ENCODE peak calls at places on chromosomes 13 and 19, in eight cellular contexts. J, T, X, P, Q, D, W and A are unnamed samples.

GRCh38 chr19:290539-291521 is at the start of gene PLPP2:
- DNase-seq in T (peak; percentile 90), D (peak; percentile 93), Q (no peak), J (no peak), X (peak; percentile 39), P (peak; percentile 21), W (peak; percentile 40), A (peak; percentile 92)

GRCh38 chr13:92224052-92224821 is 825.8 kb downstream of the GPC5 start:
- DNase-seq in T (no peak), D (no peak), W (no peak), P (no peak), J (no peak), Q (no peak), X (no peak), A (no peak)

GRCh38 chr19:47716270-47716937 is 3.2 kb downstream of the EHD2 start:
- DNase-seq in Q (peak; percentile 62), X (no peak), T (no peak), P (no peak), J (no peak), W (no peak), D (no peak), A (no peak)

GRCh38 chr19:47497821-47498520 is 14.0 kb upstream of the KPTN start:
- DNase-seq in W (no peak), Q (no peak), J (no peak), P (no peak), X (no peak), D (no peak), T (no peak), A (no peak)

GRCh38 chr13:94028234-94029145 is 451.0 kb downstream of the DCT start:
- DNase-seq in P (no peak), Q (no peak), J (no peak), W (no peak), X (no peak), D (no peak), T (no peak), A (no peak)

GRCh38 chr19:15508035-15508710 is at the start of gene CYP4F22:
- DNase-seq in T (no peak), J (no peak), D (no peak), P (peak; percentile 36), W (no peak), Q (no peak), X (no peak), A (no peak)

GRCh38 chr13:91142572-91142971 is 204.9 kb upstream of the MIR17HG start:
- DNase-seq in X (no peak), P (no peak), T (no peak), J (no peak), Q (no peak), W (no peak), D (no peak), A (peak; percentile 39)

GRCh38 chr13:98033277-98034247 is 80.1 kb downstream of the IPO5 start:
- DNase-seq in W (peak; percentile 13), X (peak; percentile 25), Q (no peak), T (no peak), P (no peak), D (no peak), J (no peak), A (peak; percentile 32)

GRCh38 chr13:35785563-35786327 is 309.3 kb upstream of the MAB21L1 start:
- DNase-seq in P (no peak), X (no peak), J (no peak), W (no peak), T (no peak), D (no peak), Q (no peak), A (no peak)

GRCh38 chr19:55384576-55385235 is 614 bp upstream of the TMEM238 start:
- DNase-seq in D (no peak), X (peak; percentile 31), P (no peak), Q (peak; percentile 63), W (no peak), J (peak; percentile 86), T (no peak), A (no peak)

GRCh38 chr13:76813874-76814273 is 72.3 kb downstream of the KCTD12 start:
- DNase-seq in P (no peak), W (no peak), D (peak; percentile 47), X (no peak), J (no peak), T (no peak), Q (no peak), A (peak; percentile 54)

GRCh38 chr19:40756502-40757110 is 5.6 kb downstream of the SNRPA start:
- DNase-seq in X (no peak), Q (no peak), J (no peak), D (no peak), W (no peak), T (no peak), P (no peak), A (no peak)

GRCh38 chr19:10899171-10899653 is 27.9 kb downstream of the CARM1 start:
- DNase-seq in W (no peak), J (no peak), D (peak; percentile 85), X (no peak), T (peak; percentile 94), P (peak; percentile 85), Q (no peak), A (peak; percentile 93)

GRCh38 chr13:44938854-44939253 is 50.4 kb downstream of the NUFIP1 start:
- DNase-seq in T (no peak), D (no peak), W (no peak), P (no peak), J (no peak), Q (no peak), X (no peak), A (no peak)

GRCh38 chr13:35484384-35484783 is 7.9 kb upstream of the MAB21L1 start:
- DNase-seq in P (no peak), X (no peak), W (no peak), D (no peak), T (no peak), Q (no peak), J (no peak), A (no peak)

GRCh38 chr13:97295279-97296182 is 73.4 kb downstream of the MBNL2 start:
- DNase-seq in W (peak; percentile 29), D (no peak), P (no peak), T (no peak), J (no peak), X (no peak), Q (no peak), A (no peak)

GRCh38 chr13:113547248-113547971 is 37.1 kb upstream of the TFDP1 start:
- DNase-seq in X (no peak), T (peak; percentile 20), D (peak; percentile 17), P (no peak), W (no peak), J (peak; percentile 62), Q (peak; percentile 26), A (no peak)

GRCh38 chr19:5497297-5497696 is 42.1 kb downstream of the ZNRF4 start:
- DNase-seq in J (no peak), X (no peak), D (no peak), T (no peak), Q (no peak), P (no peak), W (no peak), A (no peak)
- TF ChIP-seq CTCF in J (no peak), X (no peak), D (no peak), T (no peak), Q (no peak), P (no peak), W (no peak), A (no peak)

GRCh38 chr19:14113762-14114414 is 3.7 kb downstream of the PRKACA start:
- DNase-seq in W (no peak), X (no peak), J (peak; percentile 88), Q (peak; percentile 65), P (peak; percentile 81), D (no peak), T (no peak), A (no peak)

GRCh38 chr19:14111486-14111885 is 6.1 kb downstream of the PRKACA start:
- DNase-seq in D (no peak), P (no peak), Q (no peak), J (no peak), W (no peak), T (no peak), X (no peak), A (no peak)

GRCh38 chr19:14112809-14113385 is 4.7 kb downstream of the PRKACA start:
- DNase-seq in X (peak; percentile 63), T (no peak), J (peak; percentile 84), D (no peak), Q (peak; percentile 90), W (no peak), P (peak; percentile 61), A (no peak)

GRCh38 chr19:14110650-14111049 is 6.9 kb downstream of the PRKACA start:
- DNase-seq in T (no peak), Q (no peak), W (no peak), X (no peak), J (no peak), P (no peak), D (no peak), A (no peak)

DNA sequence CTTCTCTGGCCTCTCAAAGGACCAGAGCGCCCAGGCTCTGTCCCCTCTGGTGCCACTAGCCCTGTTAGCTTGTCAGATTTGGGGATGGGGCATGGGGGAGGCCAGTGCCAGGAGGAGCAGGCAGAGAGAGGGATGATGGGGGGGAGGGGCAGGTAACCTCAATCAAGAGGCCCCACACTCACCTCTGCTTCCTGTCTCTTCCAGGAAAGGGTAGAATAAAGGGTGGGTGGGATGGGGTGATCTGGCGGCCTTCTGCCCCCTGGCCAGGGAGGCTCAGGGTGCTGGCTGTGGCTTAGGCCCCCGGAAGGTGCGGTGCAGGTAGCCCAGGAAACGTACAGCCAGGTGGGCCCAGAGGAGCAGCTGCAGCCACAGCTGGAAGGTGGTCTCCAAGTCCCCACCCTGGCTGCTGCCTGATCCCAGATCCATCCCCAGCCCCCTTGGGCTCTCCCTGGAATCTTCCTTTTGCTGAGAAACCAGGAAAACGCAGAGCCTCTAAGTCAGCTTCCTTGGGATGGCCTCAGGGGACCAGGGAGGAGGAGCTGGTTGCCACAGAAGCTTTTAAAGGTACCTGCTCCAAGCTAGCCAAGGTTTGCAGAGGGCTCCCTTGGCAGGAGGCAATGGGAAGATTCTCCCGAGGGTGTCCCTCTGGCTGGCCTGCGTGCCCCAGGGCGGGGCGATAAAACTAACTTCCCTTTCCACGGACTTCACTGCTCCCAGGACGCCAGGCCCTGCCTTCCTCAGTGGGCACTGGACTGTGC is 5.3 kb downstream of the PRKACA start:
- DNase-seq in P (no peak), D (no peak), T (no peak), X (no peak), W (no peak), J (peak; percentile 79), Q (peak; percentile 67), A (no peak)
- H3K4me1 ChIP-seq in P (peaks cover 8% of the 10 kb centered on the region), D (peaks cover 74% of the 10 kb centered on the region), T (peaks cover 18% of the 10 kb centered on the region), X (peaks cover 29% of the 10 kb centered on the region), W (peaks cover 21% of the 10 kb centered on the region), J (peaks cover 80% of the 10 kb centered on the region), Q (peaks cover 36% of the 10 kb centered on the region), A (peaks cover 43% of the 10 kb centered on the region)

GRCh38 chr19:2044709-2045500 is 6.1 kb downstream of the MKNK2 start:
- DNase-seq in P (peak; percentile 35), T (no peak), D (no peak), W (no peak), Q (no peak), J (no peak), X (peak; percentile 16), A (no peak)
- TF ChIP-seq POLR2A in P (no peak), T (no peak), D (no peak), W (no peak), Q (no peak), J (no peak), X (no peak), A (no peak)

DNA sequence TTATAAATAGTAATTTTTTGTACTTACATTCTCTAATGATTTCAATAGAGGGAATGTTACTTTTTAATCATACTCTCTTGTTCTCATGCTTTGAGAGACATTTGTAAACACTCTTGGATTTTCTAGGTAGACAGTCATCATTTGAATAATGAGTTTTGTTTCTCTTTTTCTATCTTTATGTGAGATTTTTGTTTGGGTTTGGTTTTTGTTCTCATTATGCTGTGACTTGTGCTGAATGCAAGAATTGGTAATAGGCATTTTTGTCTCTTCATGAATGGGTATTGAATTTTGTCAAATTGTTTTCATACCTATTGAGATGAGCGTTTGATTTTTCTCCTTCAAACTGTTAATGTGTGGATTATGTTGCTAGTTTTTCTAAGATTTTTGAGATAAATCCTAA is 56.8 kb upstream of the GPR183 start:
- DNase-seq in P (no peak), T (no peak), J (no peak), X (no peak), W (no peak), D (no peak), Q (no peak), A (no peak)
- TF ChIP-seq CTCF in P (no peak), T (no peak), J (no peak), X (no peak), W (no peak), D (no peak), Q (no peak), A (no peak)